ENCODE peak calls at places on chromosomes 16 and 17, in eight cellular contexts. One of them, this sample, is unnamed.

GRCh38 chr17:7782237-7782636 is 51.8 kb upstream of the KDM6B start:
- DNase-seq in Peyer's patch: no peak
- DNase-seq in neural crest cell: no peak
- DNase-seq in left lung: no peak
- DNase-seq in GM13976: no peak
- DNase-seq in foreskin fibroblast: peak; percentile 65
- DNase-seq in stomach: no peak
- DNase-seq in neural progenitor cell: no peak
- DNase-seq in this sample: no peak

GRCh38 chr16:85422374-85423185 is 190.5 kb upstream of the GSE1 start:
- DNase-seq in Peyer's patch: no peak
- DNase-seq in neural crest cell: peak; percentile 33
- DNase-seq in left lung: peak; percentile 86
- DNase-seq in GM13976: no peak
- DNase-seq in foreskin fibroblast: peak; percentile 34
- DNase-seq in stomach: peak; percentile 95
- DNase-seq in neural progenitor cell: peak; percentile 74
- DNase-seq in this sample: no peak

GRCh38 chr17:39527220-39527813 is 66.0 kb downstream of the CDK12 start:
- DNase-seq in Peyer's patch: no peak
- DNase-seq in neural crest cell: no peak
- DNase-seq in left lung: no peak
- DNase-seq in GM13976: no peak
- DNase-seq in foreskin fibroblast: peak; percentile 26
- DNase-seq in stomach: no peak
- DNase-seq in neural progenitor cell: peak; percentile 39
- DNase-seq in this sample: no peak

GRCh38 chr17:39169101-39169500 is 3.1 kb upstream of the ARL5C start:
- DNase-seq in Peyer's patch: no peak
- DNase-seq in neural crest cell: no peak
- DNase-seq in left lung: no peak
- DNase-seq in GM13976: no peak
- DNase-seq in foreskin fibroblast: no peak
- DNase-seq in stomach: no peak
- DNase-seq in neural progenitor cell: no peak
- DNase-seq in this sample: no peak

GRCh38 chr16:10228779-10229178 is 46.6 kb upstream of the GRIN2A start:
- DNase-seq in Peyer's patch: no peak
- DNase-seq in neural crest cell: no peak
- DNase-seq in left lung: no peak
- DNase-seq in GM13976: no peak
- DNase-seq in foreskin fibroblast: no peak
- DNase-seq in stomach: no peak
- DNase-seq in neural progenitor cell: no peak
- DNase-seq in this sample: no peak

GRCh38 chr16:24844101-24845030 is 1.4 kb upstream of the SLC5A11 start:
- DNase-seq in Peyer's patch: no peak
- DNase-seq in neural crest cell: no peak
- DNase-seq in left lung: no peak
- DNase-seq in GM13976: no peak
- DNase-seq in foreskin fibroblast: no peak
- DNase-seq in stomach: peak; percentile 48
- DNase-seq in neural progenitor cell: no peak
- DNase-seq in this sample: no peak

GRCh38 chr16:79272141-79272577 is 328.4 kb downstream of the MAF start:
- DNase-seq in Peyer's patch: peak; percentile 53
- DNase-seq in neural crest cell: no peak
- DNase-seq in left lung: no peak
- DNase-seq in GM13976: no peak
- DNase-seq in foreskin fibroblast: no peak
- DNase-seq in stomach: no peak
- DNase-seq in neural progenitor cell: no peak
- DNase-seq in this sample: no peak

GRCh38 chr17:68468334-68468733 is 11.0 kb upstream of the WIPI1 start:
- DNase-seq in Peyer's patch: no peak
- DNase-seq in neural crest cell: no peak
- DNase-seq in left lung: no peak
- DNase-seq in GM13976: no peak
- DNase-seq in foreskin fibroblast: peak; percentile 76
- DNase-seq in stomach: no peak
- DNase-seq in neural progenitor cell: no peak
- DNase-seq in this sample: no peak

GRCh38 chr17:21462259-21462658 is 86.1 kb downstream of the KCNJ12 start:
- DNase-seq in Peyer's patch: no peak
- DNase-seq in neural crest cell: no peak
- DNase-seq in left lung: no peak
- DNase-seq in GM13976: no peak
- DNase-seq in foreskin fibroblast: no peak
- DNase-seq in stomach: no peak
- DNase-seq in neural progenitor cell: peak; percentile 19
- DNase-seq in this sample: no peak

GRCh38 chr16:29737713-29738112 is 8.1 kb downstream of the C16orf54 start:
- DNase-seq in Peyer's patch: no peak
- DNase-seq in neural crest cell: no peak
- DNase-seq in left lung: peak; percentile 4
- DNase-seq in GM13976: no peak
- DNase-seq in foreskin fibroblast: no peak
- DNase-seq in stomach: no peak
- DNase-seq in neural progenitor cell: no peak
- DNase-seq in this sample: no peak

GRCh38 chr16:50265260-50265659 is 1.1 kb upstream of the ADCY7 start:
- DNase-seq in Peyer's patch: peak; percentile 54
- DNase-seq in neural crest cell: no peak
- DNase-seq in left lung: peak; percentile 41
- DNase-seq in GM13976: no peak
- DNase-seq in foreskin fibroblast: no peak
- DNase-seq in stomach: peak; percentile 54
- DNase-seq in neural progenitor cell: no peak
- DNase-seq in this sample: no peak

GRCh38 chr16:20711277-20711911 is 13.9 kb upstream of the ACSM1 start:
- DNase-seq in Peyer's patch: no peak
- DNase-seq in neural crest cell: no peak
- DNase-seq in left lung: no peak
- DNase-seq in GM13976: no peak
- DNase-seq in foreskin fibroblast: no peak
- DNase-seq in stomach: no peak
- DNase-seq in neural progenitor cell: no peak
- DNase-seq in this sample: no peak

GRCh38 chr17:54426287-54426886 is 474.3 kb upstream of the TOM1L1 start:
- DNase-seq in Peyer's patch: no peak
- DNase-seq in neural crest cell: peak; percentile 15
- DNase-seq in left lung: no peak
- DNase-seq in GM13976: no peak
- DNase-seq in foreskin fibroblast: no peak
- DNase-seq in stomach: no peak
- DNase-seq in neural progenitor cell: peak; percentile 53
- DNase-seq in this sample: no peak

GRCh38 chr17:21231533-21231932 is 17.6 kb upstream of the TMEM11 start:
- DNase-seq in Peyer's patch: no peak
- DNase-seq in neural crest cell: no peak
- DNase-seq in left lung: no peak
- DNase-seq in GM13976: no peak
- DNase-seq in foreskin fibroblast: no peak
- DNase-seq in stomach: no peak
- DNase-seq in neural progenitor cell: no peak
- DNase-seq in this sample: no peak

DNA sequence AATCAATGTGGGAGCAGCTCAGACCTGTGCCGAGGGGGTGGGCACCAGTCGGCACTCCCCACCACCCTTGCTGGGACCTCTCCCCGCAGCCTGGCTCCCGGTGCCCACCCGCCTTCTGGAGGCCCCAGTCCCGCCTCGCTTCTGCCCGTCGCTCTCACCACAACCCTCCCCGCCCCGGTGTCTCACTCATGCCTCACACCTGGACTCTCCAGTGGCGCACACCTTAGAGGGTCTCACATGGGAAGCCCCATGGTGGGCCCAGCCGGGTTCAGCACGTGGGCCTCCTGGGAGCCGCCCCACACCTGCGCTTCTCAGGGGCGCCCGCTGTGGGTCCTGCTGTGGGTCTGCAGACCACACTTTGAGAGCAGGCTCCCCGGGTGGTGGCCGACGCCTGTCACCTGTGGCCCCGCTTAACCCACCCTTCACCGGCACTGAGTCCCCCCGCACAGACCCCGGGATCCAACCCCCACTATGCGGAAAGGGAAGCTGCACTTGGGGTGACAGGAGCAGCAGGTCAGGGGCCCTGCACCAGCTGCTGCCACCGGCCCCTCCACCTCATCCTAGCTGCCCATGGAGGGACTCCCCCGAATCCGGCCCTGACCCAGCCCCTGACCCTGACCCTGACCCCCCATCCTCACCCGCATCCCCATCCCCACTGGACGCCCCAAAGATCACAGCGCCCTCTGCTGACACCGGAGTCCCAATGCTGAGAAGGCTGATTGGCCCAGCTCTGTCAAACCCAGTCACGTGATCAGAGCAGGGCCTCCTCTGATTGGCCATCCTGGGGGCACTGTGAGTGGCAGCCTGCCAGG is 27.4 kb upstream of the SLC38A10 start:
- DNase-seq in Peyer's patch: no peak
- DNase-seq in neural crest cell: no peak
- DNase-seq in left lung: no peak
- DNase-seq in GM13976: peak; percentile 89
- DNase-seq in foreskin fibroblast: no peak
- DNase-seq in stomach: no peak
- DNase-seq in neural progenitor cell: no peak
- DNase-seq in this sample: peak; percentile 88
- TF ChIP-seq CTCF in Peyer's patch: peak; percentile 49
- TF ChIP-seq CTCF in neural crest cell: no peak
- TF ChIP-seq CTCF in left lung: no peak
- TF ChIP-seq CTCF in GM13976: peak; percentile 44
- TF ChIP-seq CTCF in foreskin fibroblast: peak; percentile 20
- TF ChIP-seq CTCF in stomach: peak; percentile 15
- TF ChIP-seq CTCF in neural progenitor cell: peak; percentile 29
- TF ChIP-seq CTCF in this sample: peak; percentile 41

DNA sequence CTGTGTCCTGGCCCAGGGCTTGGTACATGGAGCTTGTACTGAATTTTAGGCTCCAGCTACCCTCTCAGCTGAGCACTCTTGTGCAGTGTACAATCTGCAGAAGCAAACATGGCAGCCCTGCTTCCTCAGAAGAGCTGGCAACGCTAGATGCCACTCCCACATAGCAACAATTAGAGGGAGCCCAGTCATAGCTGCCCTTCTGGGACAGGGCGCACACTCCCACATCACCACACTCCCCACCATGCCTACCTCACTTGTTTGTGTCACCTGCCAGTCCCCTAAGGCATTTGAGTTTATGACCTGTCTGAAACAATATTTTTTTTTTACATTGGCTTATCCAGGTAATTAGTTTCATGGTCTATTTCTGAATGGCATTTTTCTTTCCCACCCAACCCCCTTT is 72.3 kb downstream of the C17orf67 start:
- DNase-seq in Peyer's patch: no peak
- DNase-seq in neural crest cell: no peak
- DNase-seq in left lung: no peak
- DNase-seq in GM13976: no peak
- DNase-seq in foreskin fibroblast: no peak
- DNase-seq in stomach: no peak
- DNase-seq in neural progenitor cell: no peak
- DNase-seq in this sample: no peak
- TF ChIP-seq CTCF in Peyer's patch: no peak
- TF ChIP-seq CTCF in neural crest cell: no peak
- TF ChIP-seq CTCF in left lung: no peak
- TF ChIP-seq CTCF in GM13976: no peak
- TF ChIP-seq CTCF in foreskin fibroblast: no peak
- TF ChIP-seq CTCF in stomach: no peak
- TF ChIP-seq CTCF in neural progenitor cell: no peak
- TF ChIP-seq CTCF in this sample: no peak

GRCh38 chr16:1561836-1562235 is 28.4 kb downstream of the TMEM204 start:
- DNase-seq in Peyer's patch: no peak
- DNase-seq in neural crest cell: no peak
- DNase-seq in left lung: no peak
- DNase-seq in GM13976: no peak
- DNase-seq in foreskin fibroblast: no peak
- DNase-seq in stomach: no peak
- DNase-seq in neural progenitor cell: no peak
- DNase-seq in this sample: no peak

GRCh38 chr16:1563786-1564185 is 30.3 kb downstream of the TMEM204 start:
- DNase-seq in Peyer's patch: no peak
- DNase-seq in neural crest cell: no peak
- DNase-seq in left lung: no peak
- DNase-seq in GM13976: no peak
- DNase-seq in foreskin fibroblast: no peak
- DNase-seq in stomach: no peak
- DNase-seq in neural progenitor cell: no peak
- DNase-seq in this sample: no peak

GRCh38 chr16:1561266-1561665 is 27.8 kb downstream of the TMEM204 start:
- DNase-seq in Peyer's patch: no peak
- DNase-seq in neural crest cell: no peak
- DNase-seq in left lung: no peak
- DNase-seq in GM13976: no peak
- DNase-seq in foreskin fibroblast: no peak
- DNase-seq in stomach: no peak
- DNase-seq in neural progenitor cell: no peak
- DNase-seq in this sample: no peak

GRCh38 chr16:1565083-1565805 is 31.8 kb downstream of the TMEM204 start:
- DNase-seq in Peyer's patch: no peak
- DNase-seq in neural crest cell: no peak
- DNase-seq in left lung: no peak
- DNase-seq in GM13976: no peak
- DNase-seq in foreskin fibroblast: no peak
- DNase-seq in stomach: no peak
- DNase-seq in neural progenitor cell: no peak
- DNase-seq in this sample: no peak

GRCh38 chr16:1564325-1564724 is 30.9 kb downstream of the TMEM204 start:
- DNase-seq in Peyer's patch: no peak
- DNase-seq in neural crest cell: no peak
- DNase-seq in left lung: no peak
- DNase-seq in GM13976: no peak
- DNase-seq in foreskin fibroblast: peak; percentile 16
- DNase-seq in stomach: no peak
- DNase-seq in neural progenitor cell: no peak
- DNase-seq in this sample: peak; percentile 46
- TF ChIP-seq CTCF in Peyer's patch: no peak
- TF ChIP-seq CTCF in neural crest cell: peak; percentile 39
- TF ChIP-seq CTCF in left lung: no peak
- TF ChIP-seq CTCF in GM13976: no peak
- TF ChIP-seq CTCF in foreskin fibroblast: no peak
- TF ChIP-seq CTCF in stomach: peak; percentile 12
- TF ChIP-seq CTCF in neural progenitor cell: no peak
- TF ChIP-seq CTCF in this sample: peak; percentile 32

GRCh38 chr17:75720656-75721462 is at the start of gene ITGB4:
- DNase-seq in Peyer's patch: peak; percentile 63
- DNase-seq in neural crest cell: no peak
- DNase-seq in left lung: peak; percentile 77
- DNase-seq in GM13976: peak; percentile 87
- DNase-seq in foreskin fibroblast: peak; percentile 28
- DNase-seq in stomach: peak; percentile 91
- DNase-seq in neural progenitor cell: peak; percentile 80
- DNase-seq in this sample: peak; percentile 88
- TF ChIP-seq CTCF in Peyer's patch: no peak
- TF ChIP-seq CTCF in neural crest cell: no peak
- TF ChIP-seq CTCF in left lung: no peak
- TF ChIP-seq CTCF in GM13976: no peak
- TF ChIP-seq CTCF in foreskin fibroblast: no peak
- TF ChIP-seq CTCF in stomach: peak; percentile 33
- TF ChIP-seq CTCF in neural progenitor cell: peak; percentile 30
- TF ChIP-seq CTCF in this sample: no peak

GRCh38 chr16:67657017-67657608 is 2.9 kb downstream of the ACD start:
- DNase-seq in Peyer's patch: no peak
- DNase-seq in neural crest cell: no peak
- DNase-seq in left lung: no peak
- DNase-seq in GM13976: no peak
- DNase-seq in foreskin fibroblast: no peak
- DNase-seq in stomach: no peak
- DNase-seq in neural progenitor cell: no peak
- DNase-seq in this sample: no peak
- TF ChIP-seq CTCF in Peyer's patch: no peak
- TF ChIP-seq CTCF in neural crest cell: no peak
- TF ChIP-seq CTCF in left lung: no peak
- TF ChIP-seq CTCF in GM13976: no peak
- TF ChIP-seq CTCF in foreskin fibroblast: no peak
- TF ChIP-seq CTCF in stomach: no peak
- TF ChIP-seq CTCF in neural progenitor cell: no peak
- TF ChIP-seq CTCF in this sample: no peak

GRCh38 chr17:45108595-45109521 is 23.5 kb downstream of the PLCD3 start:
- DNase-seq in Peyer's patch: no peak
- DNase-seq in neural crest cell: no peak
- DNase-seq in left lung: no peak
- DNase-seq in GM13976: no peak
- DNase-seq in foreskin fibroblast: peak; percentile 48
- DNase-seq in stomach: peak; percentile 35
- DNase-seq in neural progenitor cell: no peak
- DNase-seq in this sample: no peak
- TF ChIP-seq CTCF in Peyer's patch: peak; percentile 39
- TF ChIP-seq CTCF in neural crest cell: no peak
- TF ChIP-seq CTCF in left lung: no peak
- TF ChIP-seq CTCF in GM13976: no peak
- TF ChIP-seq CTCF in foreskin fibroblast: peak; percentile 22
- TF ChIP-seq CTCF in stomach: no peak
- TF ChIP-seq CTCF in neural progenitor cell: no peak
- TF ChIP-seq CTCF in this sample: no peak